ENCODE peak calls at places on chromosome 11, in seven cellular contexts. R is body of pancreas, V is H7, P is adipocyte, S is heart left ventricle, U is psoas muscle, O is colonic mucosa. Z is an unnamed sample. For H3K27me3, the result is how much of the 10 kb centered on the place peaks cover.

GRCh38 chr11:12810497-12810896 is 136.3 kb downstream of the TEAD1 start:
- DNase-seq in V (no peak), S (no peak), U (no peak), P (no peak), O (no peak), R (no peak), Z (no peak)

GRCh38 chr11:46112961-46113617 is 8.2 kb downstream of the PHF21A start:
- DNase-seq in S (no peak), O (peak), R (peak), V (peak), P (peak), U (no peak), Z (peak)

GRCh38 chr11:65468874-65469333 is 29.9 kb upstream of the MALAT1 start:
- DNase-seq in U (peak), R (peak), P (peak), O (peak), S (peak), V (peak), Z (peak)

GRCh38 chr11:75547617-75548054 is 14.4 kb upstream of the SERPINH1 start:
- DNase-seq in V (peak), S (peak), U (peak), R (peak), O (peak), P (peak), Z (peak)

GRCh38 chr11:76768091-76769047 is 14.8 kb upstream of the TSKU start:
- DNase-seq in R (no peak), U (peak), O (peak), S (peak), P (no peak), V (peak), Z (no peak)

GRCh38 chr11:44036811-44037657 is 10.7 kb upstream of the ACCSL start:
- DNase-seq in U (peak), V (peak), S (peak), R (peak), O (peak), P (peak), Z (peak)

GRCh38 chr11:34356918-34357645 is 728 bp downstream of the ABTB2 start:
- DNase-seq in R (peak), S (peak), O (peak), P (peak), V (peak), U (peak), Z (peak)

GRCh38 chr11:72812968-72813739 is 1.1 kb upstream of the ATG16L2 start:
- DNase-seq in V (peak), U (peak), R (peak), S (no peak), O (peak), P (peak), Z (peak)

GRCh38 chr11:16749666-16750065 is 11.2 kb downstream of the C11orf58 start:
- DNase-seq in R (no peak), V (no peak), U (no peak), O (no peak), S (no peak), P (no peak), Z (no peak)

GRCh38 chr11:40281055-40281580 is 1178.3 kb downstream of the LRRC4C start:
- DNase-seq in S (no peak), O (no peak), P (no peak), U (no peak), R (no peak), V (no peak), Z (no peak)

GRCh38 chr11:34564406-34564805 is 50.8 kb upstream of the ELF5 start:
- DNase-seq in O (no peak), V (no peak), P (peak), S (no peak), R (no peak), U (no peak), Z (no peak)

GRCh38 chr11:65182258-65183170 is 786 bp downstream of the CAPN1 start:
- DNase-seq in S (peak), R (peak), P (peak), O (peak), U (no peak), V (peak), Z (peak)

GRCh38 chr11:89477175-89477574 is 14.0 kb downstream of the NOX4 start:
- DNase-seq in U (no peak), O (no peak), V (no peak), R (peak), S (no peak), P (no peak), Z (peak)

GRCh38 chr11:91926967-91927366 is 297.7 kb upstream of the FAT3 start:
- DNase-seq in P (no peak), R (peak), U (peak), O (no peak), V (no peak), S (no peak), Z (no peak)

GRCh38 chr11:3840870-3841425 is at the start of gene RHOG:
- DNase-seq in O (peak), S (peak), R (peak), U (peak), P (peak), V (peak), Z (no peak)

GRCh38 chr11:111851636-111852035 is 19.7 kb downstream of the ALG9 start:
- DNase-seq in P (peak), U (no peak), O (no peak), R (no peak), S (no peak), V (no peak), Z (peak)

GRCh38 chr11:2446590-2447252 is 1.9 kb downstream of the KCNQ1 start:
- DNase-seq in R (no peak), U (no peak), V (no peak), P (no peak), S (peak), O (peak), Z (no peak)

GRCh38 chr11:124577664-124578427 is 8.0 kb downstream of the OR8A1 start:
- DNase-seq in P (no peak), O (no peak), V (no peak), R (no peak), S (no peak), U (no peak), Z (no peak)

GRCh38 chr11:105689636-105690035 is 79.8 kb downstream of the GRIA4 start:
- DNase-seq in S (no peak), V (no peak), O (no peak), U (no peak), R (no peak), P (no peak), Z (no peak)

GRCh38 chr11:405323-405975 is 9.3 kb downstream of the SIGIRR start:
- DNase-seq in P (no peak), S (peak), O (peak), R (no peak), V (peak), U (peak), Z (no peak)

GRCh38 chr11:57567210-57567511 is 311 bp downstream of the UBE2L6 start:
- DNase-seq in V (no peak), U (no peak), R (no peak), S (peak), P (peak), O (peak), Z (no peak)

GRCh38 chr11:67029146-67029545 is 6.2 kb downstream of the SYT12 start:
- DNase-seq in S (no peak), U (no peak), P (no peak), O (no peak), V (no peak), R (no peak), Z (no peak)
- H3K27me3 ChIP-seq in S (under half), U (under half), P (under half), O (under half), V (under half), R (under half), Z (under half)

GRCh38 chr11:130369713-130370112 is 55.0 kb upstream of the ZBTB44 start:
- DNase-seq in V (no peak), P (no peak), S (no peak), R (no peak), U (no peak), O (no peak), Z (no peak)

GRCh38 chr11:130371004-130371590 is 56.4 kb upstream of the ZBTB44 start:
- DNase-seq in O (no peak), R (no peak), U (no peak), V (peak), P (no peak), S (no peak), Z (no peak)

DNA sequence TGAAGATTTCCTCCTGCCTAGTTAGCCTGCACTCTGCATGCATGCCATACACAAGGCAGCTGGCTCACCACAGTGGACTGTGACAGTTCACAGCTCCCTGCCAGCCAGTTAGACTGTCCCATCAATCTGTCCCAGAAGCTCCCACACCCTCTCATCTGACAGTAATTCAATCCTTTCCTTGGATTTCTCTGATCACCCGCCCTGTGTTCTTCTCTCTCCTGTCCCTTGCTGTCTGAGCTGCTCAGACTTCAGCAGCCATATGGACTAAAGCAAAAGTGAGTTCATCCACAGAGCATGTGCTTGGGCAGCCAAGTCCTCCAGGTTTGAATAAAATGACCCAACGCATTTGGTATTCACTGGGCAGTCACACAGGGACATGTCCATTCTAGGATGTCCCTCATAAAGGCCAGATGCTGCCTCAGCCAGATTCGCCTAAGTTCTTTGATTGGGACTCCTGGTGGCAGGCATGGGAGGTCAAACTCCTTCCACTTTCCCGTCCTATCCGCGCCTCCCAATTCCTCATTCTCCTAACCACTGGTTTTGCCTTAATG is 54.5 kb upstream of the ZBTB44 start:
- DNase-seq in O (no peak), R (no peak), V (no peak), U (peak), P (no peak), S (no peak), Z (no peak)
- H3K27me3 ChIP-seq in O (under half), R (under half), V (under half), U (under half), P (under half), S (under half), Z (under half)

DNA sequence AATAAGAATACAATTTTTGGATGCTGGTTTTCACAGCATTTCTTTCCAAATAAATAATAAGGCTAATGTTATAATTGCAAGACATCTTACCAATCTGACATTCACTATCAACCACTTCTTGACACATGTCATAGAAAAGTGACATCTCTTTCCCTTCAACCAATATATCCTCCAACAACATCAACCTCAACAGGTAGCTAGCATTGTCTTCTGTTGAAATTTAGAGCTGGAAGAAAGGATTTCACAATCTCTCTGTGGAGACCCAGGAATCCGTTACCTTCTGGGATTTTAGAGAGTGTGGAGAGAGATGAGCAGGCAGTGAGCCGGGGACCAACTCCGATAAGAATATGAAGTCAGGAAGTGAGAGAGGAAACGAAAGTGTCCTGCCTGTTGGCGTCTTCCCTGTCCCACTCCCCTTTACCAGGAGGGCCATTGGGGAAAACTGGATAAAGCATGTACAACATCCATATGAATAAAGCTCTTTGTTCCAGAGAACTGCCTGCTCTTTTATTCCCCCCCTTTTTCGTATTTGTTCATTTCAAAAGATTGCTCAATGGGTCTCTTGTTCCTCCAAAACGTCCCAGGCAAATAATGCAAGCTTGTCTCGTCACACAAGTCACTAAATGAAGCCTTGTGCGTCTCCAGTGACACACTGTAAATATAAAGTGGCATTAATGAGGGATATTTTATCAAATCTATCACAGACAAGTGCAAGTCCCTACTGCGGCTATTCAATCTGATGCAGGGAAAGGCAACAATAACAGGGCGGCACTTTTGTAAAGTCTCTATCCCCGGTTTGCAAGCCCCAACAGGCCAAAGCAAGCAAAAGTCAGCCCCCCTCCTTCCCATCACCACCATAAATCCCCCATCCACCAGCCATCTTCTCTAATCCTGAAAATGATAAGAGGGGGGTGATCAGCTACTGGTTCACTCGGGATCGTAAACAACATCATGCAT is 3.4 kb downstream of the CADM1 start:
- DNase-seq in P (no peak), U (no peak), R (no peak), S (no peak), V (no peak), O (no peak), Z (peak)
- H3K27me3 ChIP-seq in P (half or more), U (under half), R (under half), S (under half), V (under half), O (under half), Z (under half)

DNA sequence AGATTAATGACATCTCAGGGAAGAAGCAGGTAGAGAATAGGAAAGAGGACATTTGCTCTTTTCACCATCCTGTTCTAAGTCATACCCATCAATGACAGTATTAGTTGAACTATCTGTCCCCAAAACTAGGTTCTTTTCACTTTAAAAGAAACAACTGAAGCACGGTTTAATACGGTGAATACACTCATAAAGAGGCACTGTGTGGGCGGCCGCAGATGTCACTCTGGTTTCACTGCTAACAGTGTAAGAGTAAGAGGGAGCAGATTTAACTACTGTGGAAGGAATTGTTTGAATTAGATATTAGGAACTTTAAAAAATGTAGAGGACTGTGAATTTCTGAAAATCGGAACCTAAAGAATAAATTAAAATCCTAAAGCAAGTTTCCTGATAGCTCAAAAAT is 49.5 kb downstream of the VSIG10L2 start:
- DNase-seq in P (no peak), R (no peak), V (no peak), S (no peak), O (no peak), U (no peak), Z (peak)
- H3K27me3 ChIP-seq in P (under half), R (under half), V (under half), S (under half), O (under half), U (under half), Z (under half)

DNA sequence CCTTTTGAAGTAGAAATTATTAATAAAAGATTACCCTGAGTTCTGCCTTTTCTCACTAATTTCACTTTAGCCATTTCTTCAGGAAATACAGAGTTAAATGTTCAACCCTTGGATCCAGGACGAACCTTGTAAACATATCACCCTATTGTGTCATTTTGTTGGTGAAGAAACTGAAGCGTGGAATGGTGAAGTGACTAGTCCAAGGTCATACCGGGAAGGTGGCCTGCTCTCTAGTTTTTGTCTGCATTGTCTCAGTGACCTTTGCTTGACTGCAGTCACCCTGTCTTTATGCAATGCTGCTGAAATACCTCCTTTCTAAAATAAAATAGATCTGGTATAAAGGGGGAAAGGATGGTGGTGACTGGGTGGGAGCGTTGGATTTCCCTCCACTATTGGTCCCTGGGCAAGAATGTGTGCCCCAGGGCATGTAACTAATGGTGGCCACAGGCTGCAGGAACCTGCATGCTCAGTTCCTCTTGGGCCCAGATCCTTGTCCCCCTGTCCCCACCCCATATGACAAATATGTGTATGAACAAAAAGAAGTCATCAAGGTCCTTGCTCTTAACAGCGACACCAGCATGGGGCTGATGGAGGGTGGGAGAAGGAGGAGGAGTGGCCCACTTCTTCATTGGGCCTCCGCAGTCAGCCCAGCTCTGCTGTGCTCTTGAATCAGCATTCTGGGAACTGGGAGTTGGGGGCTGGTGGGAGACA is 977 bp upstream of the SORL1-AS1 start:
- DNase-seq in R (no peak), V (no peak), S (no peak), U (no peak), P (no peak), O (no peak), Z (no peak)
- H3K27me3 ChIP-seq in R (under half), V (under half), S (under half), U (under half), P (half or more), O (under half), Z (under half)

Z was measured in neural progenitor cell.